ENCODE peak calls at places on chromosome 3, in eight cellular contexts. O is IMR-90; W is CD4-positive, alpha-beta T cell; Z is left lung; L is fibroblast of lung; J is neural progenitor cell; I is dorsolateral prefrontal cortex; D is tibial nerve. V is an unnamed sample.

GRCh38 chr3:195403841-195404408 is 38.9 kb downstream of the ACAP2 start:
- DNase-seq in O (peak; percentile 52), W (no peak), Z (no peak), L (no peak), J (no peak), I (no peak), D (no peak), V (no peak)

GRCh38 chr3:129777806-129778205 is 115.7 kb downstream of the TMCC1 start:
- DNase-seq in O (no peak), W (no peak), Z (no peak), L (no peak), J (no peak), I (no peak), D (no peak), V (no peak)

GRCh38 chr3:124202754-124203153 is 210.8 kb upstream of the ROPN1 start:
- DNase-seq in O (no peak), W (no peak), Z (no peak), L (peak; percentile 24), J (no peak), I (peak; percentile 11), D (no peak), V (no peak)

GRCh38 chr3:31278532-31278931 is 254.2 kb upstream of the STT3B start:
- DNase-seq in O (no peak), W (no peak), Z (no peak), L (no peak), J (no peak), I (no peak), D (no peak), V (no peak)

GRCh38 chr3:97391167-97391566 is 373.4 kb upstream of the ARL6 start:
- DNase-seq in O (no peak), W (no peak), Z (no peak), L (no peak), J (no peak), I (no peak), D (no peak), V (no peak)

GRCh38 chr3:16511561-16512434 is 1.7 kb downstream of the RFTN1 start:
- DNase-seq in O (peak; percentile 92), W (peak; percentile 57), Z (peak; percentile 62), L (peak; percentile 91), J (peak; percentile 20), I (no peak), D (peak; percentile 36), V (no peak)

GRCh38 chr3:124260206-124260915 is 268.4 kb upstream of the ROPN1 start:
- DNase-seq in O (peak; percentile 73), W (no peak), Z (peak; percentile 72), L (peak; percentile 95), J (no peak), I (no peak), D (no peak), V (peak; percentile 36)

GRCh38 chr3:53941174-53941573 is 49.5 kb upstream of the SELENOK start:
- DNase-seq in O (peak; percentile 47), W (no peak), Z (no peak), L (peak; percentile 7), J (no peak), I (no peak), D (no peak), V (peak; percentile 9)

GRCh38 chr3:124157748-124158147 is 165.8 kb upstream of the ROPN1 start:
- DNase-seq in O (no peak), W (no peak), Z (no peak), L (no peak), J (no peak), I (no peak), D (no peak), V (no peak)

GRCh38 chr3:159260049-159260662 is 458.3 kb downstream of the MFSD1 start:
- DNase-seq in O (peak; percentile 77), W (no peak), Z (no peak), L (peak; percentile 73), J (peak; percentile 77), I (peak; percentile 28), D (no peak), V (peak; percentile 33)

GRCh38 chr3:99108508-99108907 is 207.0 kb upstream of the DCBLD2 start:
- DNase-seq in O (peak; percentile 99), W (no peak), Z (no peak), L (peak; percentile 96), J (no peak), I (no peak), D (no peak), V (peak; percentile 78)

GRCh38 chr3:123021986-123022510 is 5.5 kb downstream of the SEMA5B start:
- DNase-seq in O (no peak), W (no peak), Z (no peak), L (no peak), J (peak; percentile 58), I (no peak), D (no peak), V (no peak)

GRCh38 chr3:62159693-62160092 is 213.7 kb downstream of the FEZF2 start:
- DNase-seq in O (peak; percentile 52), W (no peak), Z (no peak), L (peak; percentile 92), J (no peak), I (no peak), D (peak; percentile 77), V (no peak)

DNA sequence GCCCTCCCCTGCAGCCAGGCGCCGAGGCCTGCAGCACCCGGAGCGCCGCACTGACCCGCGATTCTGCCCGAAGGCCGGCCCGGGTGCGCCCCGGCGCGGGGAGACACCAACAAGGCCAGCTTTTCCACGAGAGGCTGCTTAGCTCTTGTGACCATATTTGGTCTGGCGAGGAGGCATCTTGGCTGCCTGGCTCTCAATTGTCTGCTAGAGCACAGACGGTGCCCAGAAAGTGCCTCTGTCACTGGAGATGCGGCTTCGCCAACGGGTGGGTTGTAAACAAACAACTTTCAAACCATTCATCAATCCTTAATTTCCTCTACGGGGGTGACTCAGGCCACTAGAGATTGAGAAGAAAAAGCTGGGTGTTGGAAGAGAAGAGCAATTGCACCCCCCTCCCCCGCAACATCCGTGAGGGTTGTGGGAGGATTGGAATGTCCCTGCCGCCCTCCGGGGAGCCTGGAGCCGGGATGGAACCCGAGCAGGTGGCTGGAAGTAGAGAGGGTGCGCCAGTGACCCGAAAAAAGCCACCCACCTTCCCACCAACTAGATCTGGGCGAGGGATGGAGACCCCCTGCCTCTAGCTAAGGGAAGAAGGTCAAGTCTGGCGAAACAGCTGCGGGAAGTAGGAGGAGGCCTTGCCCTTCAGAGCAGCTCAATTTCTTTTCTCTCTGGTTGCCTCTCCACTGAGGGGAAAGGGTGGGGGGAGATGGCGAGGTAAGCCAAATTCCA is 783 bp upstream of the WWTR1 start:
- DNase-seq in O (peak; percentile 86), W (no peak), Z (peak; percentile 75), L (peak; percentile 89), J (peak; percentile 74), I (peak; percentile 35), D (peak; percentile 66), V (peak; percentile 70)
- H3K27ac ChIP-seq in O (peak overlapping the region; percentile 95), W (no peak overlapping the region), Z (peak overlapping the region; percentile 99), L (peak overlapping the region; percentile 93), J (peak overlapping the region; percentile 10), I (peak overlapping the region; percentile 90), D (peak overlapping the region; percentile 97), V (peak overlapping the region; percentile 96)

DNA sequence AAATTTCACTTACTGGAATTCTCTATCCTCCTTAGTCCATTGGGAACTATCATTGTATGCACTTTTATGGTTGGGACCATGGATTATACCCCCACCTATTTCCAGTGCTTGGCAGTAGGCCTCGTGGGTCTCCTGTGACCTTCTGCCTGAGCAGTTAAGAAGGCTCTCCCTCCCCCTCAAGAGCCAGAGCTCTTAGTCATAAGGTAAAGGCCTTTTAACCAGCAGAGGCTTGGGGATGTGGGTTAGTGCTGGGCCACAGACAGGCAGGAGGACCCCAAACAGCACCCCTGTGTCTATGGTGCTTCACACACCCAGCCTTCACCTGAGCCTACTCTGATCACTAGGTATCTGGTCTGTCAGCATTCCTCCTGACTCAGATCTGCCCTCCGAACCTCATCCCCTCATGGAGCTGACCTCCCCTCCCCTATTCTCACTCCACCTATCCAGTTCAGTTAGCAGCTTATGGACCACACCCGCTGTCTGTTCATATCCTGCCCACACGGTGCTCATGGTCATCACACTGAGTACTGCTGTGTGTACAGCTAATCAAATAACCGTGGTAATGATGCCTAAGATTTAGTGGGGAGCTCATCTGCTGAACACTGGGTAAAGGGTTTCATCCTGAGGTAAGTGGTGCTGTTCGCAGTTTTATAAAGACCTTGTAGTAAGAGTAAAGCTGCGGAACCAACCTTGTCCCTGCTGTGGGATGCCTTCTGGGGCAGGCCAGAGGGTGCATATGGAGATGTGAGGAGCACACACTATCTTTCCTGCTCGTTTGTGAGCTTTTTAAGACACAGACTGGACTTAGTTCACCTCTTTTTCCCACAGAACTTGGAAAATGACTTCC is 40.9 kb downstream of the KLHL18 start:
- DNase-seq in O (peak; percentile 35), W (no peak), Z (no peak), L (peak; percentile 11), J (no peak), I (no peak), D (no peak), V (peak; percentile 63)
- TF ChIP-seq CTCF in O (no peak), W (no peak), Z (no peak), L (no peak), J (no peak), I (no peak), D (no peak), V (no peak)

GRCh38 chr3:50258979-50259378 is 10.0 kb upstream of the SEMA3B start:
- DNase-seq in O (no peak), W (no peak), Z (no peak), L (no peak), J (no peak), I (no peak), D (no peak), V (no peak)
- H3K27ac ChIP-seq in O (no peak overlapping the region), W (no peak overlapping the region), Z (peak overlapping the region; percentile 98), L (no peak overlapping the region), J (peak overlapping the region; percentile 66), I (peak overlapping the region; percentile 100), D (peak overlapping the region; percentile 91), V (peak overlapping the region; percentile 100)

DNA sequence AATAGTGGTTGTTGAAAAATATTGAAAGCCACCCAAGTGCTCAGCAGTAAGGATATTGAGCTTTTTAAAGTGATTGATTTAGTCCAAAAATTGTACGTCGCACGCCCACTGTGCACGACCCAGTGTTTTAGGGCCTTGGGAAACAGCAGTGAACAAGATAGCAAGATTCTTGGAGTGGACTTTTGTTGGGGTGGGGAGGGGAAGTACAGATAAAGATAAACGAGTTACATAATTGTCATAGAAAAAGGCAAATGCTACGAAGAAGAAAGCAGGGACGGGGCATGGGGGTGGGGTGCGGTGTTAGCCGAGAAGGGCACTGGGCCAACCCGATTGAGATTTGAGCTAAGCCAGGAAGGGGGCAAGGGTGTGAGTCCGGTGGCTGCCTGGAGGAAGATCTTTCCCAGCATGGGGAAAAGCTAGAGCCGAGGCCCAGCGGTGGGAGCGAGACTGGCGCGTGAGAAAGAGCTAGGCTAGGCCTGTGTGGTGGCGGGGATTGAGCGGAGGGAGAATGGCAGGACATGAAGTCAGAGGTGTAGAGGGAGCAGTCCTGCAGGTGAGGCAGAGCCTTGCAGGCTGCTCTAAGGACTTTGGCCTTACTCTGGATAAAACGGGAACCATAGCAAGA is 454 bp downstream of the HTD2 start:
- DNase-seq in O (peak; percentile 30), W (no peak), Z (peak; percentile 39), L (peak; percentile 11), J (peak; percentile 65), I (no peak), D (no peak), V (peak; percentile 48)
- TF ChIP-seq CTCF in O (peak; percentile 4), W (no peak), Z (no peak), L (no peak), J (no peak), I (no peak), D (no peak), V (no peak)

GRCh38 chr3:44682182-44682896 is 30.1 kb upstream of the ZNF502 start:
- DNase-seq in O (peak; percentile 19), W (no peak), Z (no peak), L (no peak), J (no peak), I (no peak), D (no peak), V (no peak)
- H3K27ac ChIP-seq in O (no peak overlapping the region), W (no peak overlapping the region), Z (no peak overlapping the region), L (no peak overlapping the region), J (no peak overlapping the region), I (no peak overlapping the region), D (no peak overlapping the region), V (no peak overlapping the region)

V was measured in RWPE1.